ENCODE peak calls at places on chromosome 20, in four cellular contexts. L is cardiac fibroblast, K is heart right ventricle, M is BE2C. Y is an unnamed sample.
A peak's percentile ranks its signal among the peaks of the same experiment; 100 is the strongest.

GRCh38 chr20:58611236-58612020 is 39.7 kb upstream of the STX16 start:
- DNase-seq in L (no peak), K (no peak), M (no peak), Y (no peak)

GRCh38 chr20:35610833-35611427 is 4.7 kb upstream of the SPAG4 start:
- DNase-seq in L (peak; percentile 45), K (no peak), M (no peak), Y (no peak)

GRCh38 chr20:63580796-63581461 is 6.9 kb upstream of the HELZ2 start:
- DNase-seq in L (peak; percentile 46), K (no peak), M (peak; percentile 52), Y (peak; percentile 58)

GRCh38 chr20:38201356-38201755 is 36.3 kb upstream of the TGM2 start:
- DNase-seq in L (peak; percentile 60), K (no peak), M (peak; percentile 76), Y (peak; percentile 69)

GRCh38 chr20:64099880-64100565 is 7.3 kb downstream of the NPBWR2 start:
- DNase-seq in L (no peak), K (no peak), M (peak; percentile 14), Y (no peak)

GRCh38 chr20:17873410-17874270 is 95.0 kb downstream of the SNX5 start:
- DNase-seq in L (peak; percentile 98), K (peak; percentile 86), M (peak; percentile 89), Y (peak; percentile 47)

GRCh38 chr20:57912227-57912582 is 202.4 kb upstream of the PMEPA1 start:
- DNase-seq in L (no peak), K (no peak), M (no peak), Y (no peak)

GRCh38 chr20:45781391-45781931 is 10.2 kb downstream of the WFDC3 start:
- DNase-seq in L (peak; percentile 88), K (no peak), M (no peak), Y (peak; percentile 88)

GRCh38 chr20:16350465-16350864 is 222.8 kb downstream of the KIF16B start:
- DNase-seq in L (no peak), K (no peak), M (no peak), Y (peak; percentile 11)

GRCh38 chr20:25484911-25485511 is 77.5 kb downstream of the GINS1 start:
- DNase-seq in L (peak; percentile 44), K (no peak), M (no peak), Y (no peak)

GRCh38 chr20:1861347-1861987 is 33.7 kb upstream of the SIRPA start:
- DNase-seq in L (no peak), K (no peak), M (no peak), Y (no peak)

GRCh38 chr20:19074828-19075516 is 137.5 kb upstream of the SLC24A3 start:
- DNase-seq in L (no peak), K (no peak), M (no peak), Y (no peak)

GRCh38 chr20:41956316-41957050 is 338.3 kb upstream of the CHD6 start:
- DNase-seq in L (peak; percentile 45), K (no peak), M (peak; percentile 45), Y (peak; percentile 37)

GRCh38 chr20:63955281-63955845 is 853 bp downstream of the UCKL1 start:
- DNase-seq in L (peak; percentile 33), K (peak; percentile 65), M (peak; percentile 43), Y (peak; percentile 22)

GRCh38 chr20:47792021-47792618 is 6.8 kb upstream of the SULF2 start:
- DNase-seq in L (peak; percentile 99), K (peak; percentile 48), M (peak; percentile 50), Y (peak; percentile 99)

GRCh38 chr20:32522775-32523612 is 62.1 kb downstream of the NOL4L start:
- DNase-seq in L (no peak), K (no peak), M (peak; percentile 87), Y (no peak)

GRCh38 chr20:53875452-53875851 is 194.9 kb downstream of the BCAS1 start:
- DNase-seq in L (no peak), K (no peak), M (no peak), Y (no peak)

GRCh38 chr20:17520583-17520982 is 10.6 kb downstream of the BFSP1 start:
- DNase-seq in L (peak; percentile 41), K (no peak), M (no peak), Y (peak; percentile 47)

GRCh38 chr20:48769111-48769879 is 58.5 kb downstream of the PREX1 start:
- DNase-seq in L (peak; percentile 41), K (no peak), M (no peak), Y (peak; percentile 62)

GRCh38 chr20:17461941-17462340 is 69.2 kb downstream of the BFSP1 start:
- DNase-seq in L (no peak), K (no peak), M (no peak), Y (no peak)

GRCh38 chr20:58389324-58389967 is 417 bp downstream of the VAPB start:
- DNase-seq in L (peak; percentile 52), K (no peak), M (peak; percentile 39), Y (peak; percentile 57)

GRCh38 chr20:19661717-19662637 is 96.1 kb upstream of the RIN2 start:
- DNase-seq in L (peak; percentile 82), K (peak; percentile 40), M (peak; percentile 51), Y (peak; percentile 79)

GRCh38 chr20:56249244-56249955 is 868 bp downstream of the MC3R start:
- DNase-seq in L (no peak), K (no peak), M (peak; percentile 72), Y (no peak)

GRCh38 chr20:45407783-45408645 is at the start of gene DBNDD2:
- DNase-seq in L (no peak), K (peak; percentile 40), M (no peak), Y (no peak)

GRCh38 chr20:48820649-48820973 is 7.2 kb downstream of the PREX1 start:
- DNase-seq in L (no peak), K (no peak), M (no peak), Y (no peak)

GRCh38 chr20:49928411-49929141 is 7.6 kb upstream of the RNF114 start:
- DNase-seq in L (peak; percentile 91), K (peak; percentile 72), M (peak; percentile 79), Y (peak; percentile 91)
- H3K4me3 ChIP-seq in L (no peak overlapping the region), K (no peak overlapping the region), M (no peak overlapping the region), Y (no peak overlapping the region)

GRCh38 chr20:40803381-40803780 is 114.3 kb upstream of the MAFB start:
- DNase-seq in L (no peak), K (no peak), M (no peak), Y (no peak)

GRCh38 chr20:40798066-40798465 is 109.0 kb upstream of the MAFB start:
- DNase-seq in L (no peak), K (no peak), M (no peak), Y (no peak)

GRCh38 chr20:40802886-40803285 is 113.8 kb upstream of the MAFB start:
- DNase-seq in L (no peak), K (no peak), M (no peak), Y (no peak)

DNA sequence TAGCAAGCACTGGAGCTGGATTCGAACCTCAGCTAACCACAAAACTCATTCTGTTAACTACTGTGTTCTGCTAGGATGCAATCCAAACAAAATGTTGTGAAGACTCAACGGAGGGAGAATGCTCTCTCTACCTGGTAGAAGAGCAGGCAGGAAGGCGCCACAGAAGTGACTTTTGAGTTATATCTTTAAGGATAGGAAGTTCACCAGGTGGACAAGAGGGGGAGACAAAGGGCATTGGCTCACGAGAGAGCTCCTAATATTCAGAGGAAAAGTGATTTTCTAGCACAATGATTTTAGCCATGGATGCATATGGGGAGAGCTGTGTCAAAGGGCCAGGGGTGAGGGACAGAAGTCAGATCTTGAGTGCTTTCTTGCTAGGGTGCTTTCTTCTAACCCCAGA is 108.4 kb upstream of the MAFB start:
- DNase-seq in L (peak; percentile 28), K (no peak), M (no peak), Y (no peak)
- TF ChIP-seq CTCF in L (peak; percentile 40), K (peak; percentile 49), M (peak; percentile 72), Y (peak; percentile 55)

GRCh38 chr20:23046431-23046830 is 3.0 kb downstream of the THBD start:
- DNase-seq in L (no peak), K (no peak), M (no peak), Y (no peak)
- H3K4me3 ChIP-seq in L (no peak overlapping the region), K (peak overlapping the region; percentile 70), M (no peak overlapping the region), Y (no peak overlapping the region)

GRCh38 chr20:44056010-44056698 is 130.8 kb downstream of the JPH2 start:
- DNase-seq in L (peak; percentile 10), K (no peak), M (peak; percentile 74), Y (peak; percentile 27)
- TF ChIP-seq CTCF in L (peak; percentile 42), K (peak; percentile 56), M (peak; percentile 85), Y (peak; percentile 38)

GRCh38 chr20:3172126-3172932 is 1.0 kb downstream of the LZTS3 start:
- DNase-seq in L (no peak), K (no peak), M (no peak), Y (no peak)
- H3K4me3 ChIP-seq in L (peak overlapping the region; percentile 87), K (peak overlapping the region; percentile 85), M (peak overlapping the region; percentile 75), Y (peak overlapping the region; percentile 89)

GRCh38 chr20:59818911-59819310 is 114.5 kb downstream of the SYCP2 start:
- DNase-seq in L (no peak), K (no peak), M (no peak), Y (no peak)

GRCh38 chr20:59821201-59821600 is 112.2 kb downstream of the SYCP2 start:
- DNase-seq in L (no peak), K (no peak), M (no peak), Y (no peak)

GRCh38 chr20:59820204-59821041 is 113.0 kb downstream of the SYCP2 start:
- DNase-seq in L (no peak), K (peak; percentile 60), M (no peak), Y (no peak)

GRCh38 chr20:59817846-59818245 is 115.6 kb downstream of the SYCP2 start:
- DNase-seq in L (no peak), K (no peak), M (no peak), Y (no peak)

DNA sequence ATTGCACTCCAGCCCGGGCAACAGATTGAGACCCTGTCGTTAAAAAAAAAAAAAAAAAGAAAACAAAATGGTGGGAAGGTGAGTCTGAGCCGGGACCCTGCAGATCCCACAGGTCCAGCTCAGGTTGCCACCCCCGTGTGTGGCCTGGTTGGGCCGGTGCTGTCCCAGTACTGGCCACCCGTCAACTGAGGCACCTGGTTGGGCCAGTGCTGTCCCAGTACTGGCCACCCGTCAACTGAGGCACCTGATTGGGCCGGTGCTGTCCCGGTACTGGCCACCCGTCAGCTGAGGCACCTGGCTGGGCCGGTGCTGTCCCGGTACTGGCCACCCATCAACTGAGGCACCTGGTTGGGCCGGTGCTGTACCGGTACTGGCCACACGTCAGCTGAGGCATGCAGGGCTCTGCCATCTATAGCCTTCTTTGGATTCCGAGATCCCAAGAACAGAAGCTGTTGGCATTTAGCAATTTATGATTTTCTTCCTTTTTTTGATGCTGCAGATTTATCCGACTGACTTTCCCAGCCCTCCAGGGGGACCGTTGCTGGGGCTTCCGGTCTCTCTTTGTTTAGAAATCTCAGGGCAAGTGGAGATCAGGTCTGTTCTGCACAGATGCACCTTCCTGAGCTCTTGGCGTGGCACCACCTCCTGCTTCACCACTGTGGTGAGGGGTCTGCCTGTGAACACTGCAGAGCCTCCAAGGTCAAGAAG is 113.8 kb downstream of the SYCP2 start:
- DNase-seq in L (no peak), K (no peak), M (no peak), Y (no peak)
- TF ChIP-seq CTCF in L (no peak), K (no peak), M (no peak), Y (no peak)

DNA sequence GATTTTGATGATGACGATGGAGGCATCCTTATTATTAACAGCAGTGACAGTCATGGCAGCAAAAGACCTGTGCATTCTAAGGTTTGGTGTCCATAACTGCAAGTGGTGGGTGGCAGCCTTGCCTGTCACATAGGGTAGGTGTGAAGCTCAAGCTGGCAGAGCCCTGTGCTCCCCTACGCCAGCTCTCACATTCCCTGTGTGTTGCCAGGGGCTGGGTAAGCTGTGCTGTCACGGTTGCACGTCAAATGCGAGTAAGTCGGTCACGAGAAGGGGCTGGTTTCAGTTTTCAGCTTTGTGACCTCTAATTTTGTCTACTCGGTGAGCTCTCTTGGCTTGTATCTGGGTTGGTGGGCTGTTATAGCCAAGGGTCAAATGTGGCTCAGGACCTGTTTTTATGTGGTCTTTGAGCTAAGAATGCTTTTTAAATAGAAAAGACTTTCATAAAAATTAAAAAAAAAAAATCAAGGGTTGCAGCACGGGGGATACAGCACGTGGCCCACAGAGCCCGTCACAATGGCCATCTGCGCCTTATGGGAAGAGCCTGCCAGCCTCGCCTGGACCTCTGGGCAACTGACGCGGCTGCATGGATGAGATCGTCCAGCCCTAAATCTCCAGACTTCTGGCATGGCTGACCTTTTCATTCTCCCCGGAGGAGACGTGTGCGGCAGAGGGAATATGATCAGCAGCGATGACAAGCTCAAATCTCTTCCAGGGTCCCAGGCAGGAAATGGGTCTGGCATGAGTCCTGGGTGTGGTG is 148.5 kb downstream of the PHACTR3 start:
- DNase-seq in L (no peak), K (peak; percentile 58), M (no peak), Y (no peak)
- H3K4me3 ChIP-seq in L (no peak overlapping the region), K (no peak overlapping the region), M (no peak overlapping the region), Y (no peak overlapping the region)

Y was measured in cardiac muscle cell.